ENCODE peak calls at places on chromosome 16, in four cellular contexts. U, Z, W and I are unnamed samples.

GRCh38 chr16:19118938-19119431 is 5.2 kb downstream of the ITPRIPL2 start:
- DNase-seq in U (peak; percentile 34), Z (peak; percentile 48), W (no peak), I (no peak)

GRCh38 chr16:66706506-66706880 is 9.9 kb upstream of the CMTM4 start:
- DNase-seq in U (peak; percentile 57), Z (no peak), W (no peak), I (no peak)

GRCh38 chr16:24118126-24118821 is 137.9 kb upstream of the CACNG3 start:
- DNase-seq in U (no peak), Z (no peak), W (no peak), I (no peak)

GRCh38 chr16:87344931-87345631 is 27.9 kb upstream of the C16orf95 start:
- DNase-seq in U (peak; percentile 67), Z (no peak), W (peak; percentile 34), I (no peak)

GRCh38 chr16:4811242-4811641 is 8.8 kb upstream of the ROGDI start:
- DNase-seq in U (no peak), Z (no peak), W (no peak), I (no peak)

GRCh38 chr16:13906426-13907089 is 13.4 kb upstream of the ERCC4 start:
- DNase-seq in U (no peak), Z (no peak), W (no peak), I (no peak)

GRCh38 chr16:83887088-83887487 is 11.8 kb upstream of the MLYCD start:
- DNase-seq in U (peak; percentile 26), Z (no peak), W (peak; percentile 46), I (no peak)

GRCh38 chr16:30740364-30741251 is 7.6 kb upstream of the PHKG2 start:
- DNase-seq in U (peak; percentile 92), Z (peak; percentile 96), W (peak; percentile 95), I (peak; percentile 73)

GRCh38 chr16:81480856-81481821 is 36.5 kb downstream of the CMIP start:
- DNase-seq in U (peak; percentile 72), Z (no peak), W (peak; percentile 57), I (peak; percentile 82)

GRCh38 chr16:51651061-51651466 is 500.0 kb upstream of the SALL1 start:
- DNase-seq in U (no peak), Z (no peak), W (no peak), I (no peak)

GRCh38 chr16:27254262-27254811 is 14.2 kb downstream of the NSMCE1 start:
- DNase-seq in U (no peak), Z (no peak), W (no peak), I (peak; percentile 18)

GRCh38 chr16:12815361-12815760 is 11.7 kb upstream of the CPPED1 start:
- DNase-seq in U (no peak), Z (no peak), W (no peak), I (no peak)

GRCh38 chr16:58290861-58291260 is 4.0 kb downstream of the PRSS54 start:
- DNase-seq in U (no peak), Z (no peak), W (no peak), I (no peak)

GRCh38 chr16:50279142-50279865 is 13.0 kb downstream of the ADCY7 start:
- DNase-seq in U (peak; percentile 68), Z (peak; percentile 30), W (peak; percentile 45), I (peak; percentile 71)

GRCh38 chr16:87461466-87461975 is 31.3 kb downstream of the ZCCHC14 start:
- DNase-seq in U (peak; percentile 93), Z (peak; percentile 91), W (peak; percentile 96), I (peak; percentile 91)

GRCh38 chr16:20838250-20838649 is 31.9 kb downstream of the REXO5 start:
- DNase-seq in U (no peak), Z (no peak), W (no peak), I (no peak)

GRCh38 chr16:4651842-4652241 is 27.2 kb downstream of the MGRN1 start:
- DNase-seq in U (no peak), Z (no peak), W (no peak), I (no peak)

GRCh38 chr16:49827806-49828428 is 28.0 kb downstream of the ZNF423 start:
- DNase-seq in U (no peak), Z (no peak), W (no peak), I (no peak)

GRCh38 chr16:31063843-31064611 is 10.0 kb downstream of the ZNF668 start:
- DNase-seq in U (no peak), Z (no peak), W (no peak), I (no peak)

GRCh38 chr16:51049678-51050378 is 101.2 kb downstream of the SALL1 start:
- DNase-seq in U (no peak), Z (no peak), W (no peak), I (no peak)

GRCh38 chr16:86171329-86171728 is 272.4 kb downstream of the IRF8 start:
- DNase-seq in U (no peak), Z (no peak), W (no peak), I (no peak)

GRCh38 chr16:64864232-64864803 is 257.5 kb downstream of the CDH11 start:
- DNase-seq in U (no peak), Z (no peak), W (no peak), I (no peak)

GRCh38 chr16:14545346-14545884 is 84.6 kb downstream of the PARN start:
- DNase-seq in U (no peak), Z (no peak), W (peak; percentile 38), I (peak; percentile 77)

GRCh38 chr16:17211797-17212196 is 259.0 kb downstream of the XYLT1 start:
- DNase-seq in U (no peak), Z (no peak), W (no peak), I (no peak)

GRCh38 chr16:65681406-65681805 is 559.5 kb upstream of the CDH11 start:
- DNase-seq in U (no peak), Z (no peak), W (no peak), I (no peak)

GRCh38 chr16:68367034-68367433 is 56.2 kb downstream of the PRMT7 start:
- DNase-seq in U (peak; percentile 56), Z (no peak), W (peak; percentile 48), I (no peak)

GRCh38 chr16:67158637-67159600 is 790 bp downstream of the TRADD start:
- DNase-seq in U (peak; percentile 82), Z (no peak), W (peak; percentile 69), I (no peak)

DNA sequence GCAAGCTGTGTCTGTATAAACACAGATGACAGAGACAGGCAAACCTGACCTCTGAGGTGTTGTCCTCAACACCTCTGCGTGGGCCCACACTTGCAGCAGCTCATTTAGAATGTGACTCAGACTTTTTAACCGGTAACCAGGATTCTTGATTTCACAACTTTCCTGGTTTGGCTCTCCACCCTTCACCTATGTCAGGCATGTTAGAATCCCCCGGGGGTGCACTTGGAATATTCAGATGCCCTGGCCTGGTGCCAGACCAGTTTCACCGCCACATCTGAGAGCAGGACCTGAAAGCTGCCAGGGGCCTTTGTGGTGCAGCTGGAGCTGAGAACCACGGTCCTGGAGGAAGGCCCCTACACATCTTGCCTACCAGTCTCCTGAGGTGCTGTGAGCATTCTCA is 4.8 kb downstream of the DHODH start:
- DNase-seq in U (no peak), Z (peak; percentile 82), W (no peak), I (peak; percentile 74)
- H3K4me1 ChIP-seq in U (no peaks in the 10 kb centered on the region), Z (peaks cover 9% of the 10 kb centered on the region), W (peaks cover 30% of the 10 kb centered on the region), I (peaks cover 44% of the 10 kb centered on the region)

GRCh38 chr16:70704586-70704985 is 18.7 kb upstream of the MTSS2 start:
- DNase-seq in U (no peak), Z (no peak), W (no peak), I (no peak)
- H3K4me1 ChIP-seq in U (peaks cover 42% of the 10 kb centered on the region), Z (peaks cover 51% of the 10 kb centered on the region), W (peaks cover 92% of the 10 kb centered on the region), I (no peaks in the 10 kb centered on the region)

GRCh38 chr16:85162478-85163277 is 50.4 kb upstream of the CIBAR2 start:
- DNase-seq in U (peak; percentile 48), Z (no peak), W (no peak), I (no peak)
- H3K4me1 ChIP-seq in U (no peaks in the 10 kb centered on the region), Z (no peaks in the 10 kb centered on the region), W (peaks cover 78% of the 10 kb centered on the region), I (no peaks in the 10 kb centered on the region)

GRCh38 chr16:3264137-3265036 is 8.0 kb upstream of the MEFV start:
- DNase-seq in U (peak; percentile 97), Z (peak; percentile 97), W (peak; percentile 95), I (peak; percentile 98)
- H3K4me1 ChIP-seq in U (no peaks in the 10 kb centered on the region), Z (no peaks in the 10 kb centered on the region), W (peaks cover 37% of the 10 kb centered on the region), I (no peaks in the 10 kb centered on the region)

DNA sequence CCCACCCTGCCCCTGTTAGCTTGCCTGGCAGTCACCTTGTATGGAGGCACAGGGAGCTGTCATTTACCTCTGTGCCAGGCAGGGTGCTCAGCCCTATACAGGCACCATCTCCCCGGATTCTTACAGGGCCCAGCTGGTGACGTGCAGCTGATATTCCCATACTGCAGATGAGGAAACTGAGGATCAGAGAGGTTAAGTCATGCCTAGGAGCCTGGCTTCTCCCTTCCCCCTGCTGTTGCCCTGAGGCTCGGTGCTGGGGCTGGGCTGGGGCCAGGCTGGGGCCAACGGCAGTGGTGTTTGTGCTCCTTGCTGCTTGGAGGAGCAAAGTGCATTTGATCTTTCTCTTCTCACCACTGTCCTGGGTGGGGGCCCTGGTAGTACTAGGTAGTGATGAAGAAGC is 54.8 kb upstream of the IL34 start:
- DNase-seq in U (no peak), Z (no peak), W (no peak), I (no peak)
- H3K4me1 ChIP-seq in U (peaks cover 9% of the 10 kb centered on the region), Z (peaks cover 26% of the 10 kb centered on the region), W (peaks cover 34% of the 10 kb centered on the region), I (no peaks in the 10 kb centered on the region)

GRCh38 chr16:48609453-48610023 is 442 bp downstream of the N4BP1 start:
- DNase-seq in U (peak; percentile 61), Z (no peak), W (peak; percentile 70), I (peak; percentile 68)

GRCh38 chr16:48612621-48613020 is 2.6 kb upstream of the N4BP1 start:
- DNase-seq in U (no peak), Z (no peak), W (peak; percentile 1), I (no peak)

GRCh38 chr16:48613061-48613957 is 3.3 kb upstream of the N4BP1 start:
- DNase-seq in U (peak; percentile 43), Z (no peak), W (peak; percentile 25), I (no peak)

GRCh38 chr16:48608871-48609452 is 1.0 kb downstream of the N4BP1 start:
- DNase-seq in U (no peak), Z (no peak), W (peak; percentile 21), I (no peak)

GRCh38 chr16:48611329-48612137 is 1.6 kb upstream of the N4BP1 start:
- DNase-seq in U (peak; percentile 67), Z (no peak), W (peak; percentile 62), I (peak; percentile 42)
- H3K4me1 ChIP-seq in U (peaks cover 24% of the 10 kb centered on the region), Z (peaks cover 20% of the 10 kb centered on the region), W (peaks cover 62% of the 10 kb centered on the region), I (no peaks in the 10 kb centered on the region)

GRCh38 chr16:69830534-69831211 is 68.5 kb downstream of the WWP2 start:
- DNase-seq in U (no peak), Z (no peak), W (peak; percentile 34), I (no peak)

GRCh38 chr16:69830146-69830533 is 68.0 kb downstream of the WWP2 start:
- DNase-seq in U (no peak), Z (no peak), W (no peak), I (no peak)

GRCh38 chr16:69831212-69832123 is 69.3 kb downstream of the WWP2 start:
- DNase-seq in U (no peak), Z (no peak), W (no peak), I (no peak)

GRCh38 chr16:69827527-69827926 is 65.4 kb downstream of the WWP2 start:
- DNase-seq in U (no peak), Z (peak; percentile 65), W (no peak), I (no peak)

DNA sequence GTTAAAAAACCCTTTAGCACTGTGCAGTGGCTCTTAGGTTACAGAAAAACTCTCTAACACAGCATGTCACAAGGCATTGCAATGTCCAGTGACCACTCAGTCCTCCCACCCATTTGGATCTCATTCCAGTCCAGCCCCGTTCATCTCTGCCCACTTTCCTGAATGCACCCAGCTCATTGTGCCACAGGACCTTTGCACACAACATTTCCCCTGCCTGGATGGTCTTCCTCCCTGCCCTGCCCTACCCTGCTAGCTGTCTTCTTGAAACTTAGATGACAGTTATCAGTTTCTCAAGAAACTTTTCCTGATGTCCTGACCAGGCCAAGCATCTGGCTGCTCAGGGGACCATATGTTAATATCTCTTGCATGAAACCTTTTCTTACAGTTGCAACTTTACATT is 67.2 kb downstream of the WWP2 start:
- DNase-seq in U (no peak), Z (no peak), W (no peak), I (no peak)
- H3K4me1 ChIP-seq in U (peaks cover 5% of the 10 kb centered on the region), Z (no peaks in the 10 kb centered on the region), W (peaks cover 80% of the 10 kb centered on the region), I (no peaks in the 10 kb centered on the region)